ENCODE peak calls at places on chromosome 19, in four cellular contexts. Z, U, N and E are unnamed samples.

GRCh38 chr19:435707-436412 is 25.0 kb downstream of the SHC2 start:
- DNase-seq in N (no peak), U (no peak), Z (no peak), E (no peak)

GRCh38 chr19:11581740-11582139 is 4.3 kb upstream of the ACP5 start:
- DNase-seq in Z (no peak), N (no peak), U (no peak), E (no peak)

GRCh38 chr19:5698635-5699422 is 8.7 kb downstream of the RPL36 start:
- DNase-seq in U (no peak), N (no peak), Z (no peak), E (no peak)

GRCh38 chr19:49651029-49651825 is 9.2 kb downstream of the SCAF1 start:
- DNase-seq in U (no peak), N (no peak), Z (no peak), E (no peak)

GRCh38 chr19:39946532-39946931 is 12.1 kb upstream of the FCGBP start:
- DNase-seq in Z (peak), N (no peak), U (no peak), E (no peak)

GRCh38 chr19:38266981-38267597 is 2.7 kb downstream of the SPINT2 start:
- DNase-seq in U (no peak), Z (peak), N (no peak), E (no peak)

GRCh38 chr19:48961673-48962028 is 3.5 kb upstream of the FTL start:
- DNase-seq in N (no peak), Z (no peak), U (no peak), E (no peak)

GRCh38 chr19:54168174-54168917 is 4.6 kb downstream of the TMC4 start:
- DNase-seq in N (peak), Z (peak), U (peak), E (peak)

GRCh38 chr19:6181119-6181518 is 45.7 kb downstream of the ACSBG2 start:
- DNase-seq in Z (no peak), N (no peak), U (no peak), E (no peak)

GRCh38 chr19:8453616-8454015 is 8.8 kb downstream of the HNRNPM start:
- DNase-seq in U (no peak), N (no peak), Z (no peak), E (no peak)

GRCh38 chr19:41328157-41328817 is 18.3 kb downstream of the CCDC97 start:
- DNase-seq in N (no peak), U (no peak), Z (peak), E (no peak)

GRCh38 chr19:45468803-45469131 is 971 bp downstream of the FOSB start:
- DNase-seq in Z (no peak), U (no peak), N (no peak), E (no peak)

GRCh38 chr19:19668230-19669012 is at the start of gene ZNF101:
- DNase-seq in Z (peak), N (peak), U (peak), E (peak)

GRCh38 chr19:18068395-18068794 is 18.3 kb downstream of the IL12RB1 start:
- DNase-seq in U (no peak), N (no peak), Z (no peak), E (no peak)

GRCh38 chr19:48645652-48646191 is at the start of gene CA11:
- DNase-seq in N (no peak), Z (no peak), U (no peak), E (no peak)

GRCh38 chr19:374183-374885 is 29.7 kb upstream of the MIER2 start:
- DNase-seq in Z (peak), U (no peak), N (no peak), E (no peak)

GRCh38 chr19:3124630-3125029 is 11.2 kb upstream of the GNA15 start:
- DNase-seq in N (no peak), Z (no peak), U (no peak), E (no peak)

GRCh38 chr19:36488816-36489138 is 584 bp downstream of the ZNF566 start:
- DNase-seq in Z (no peak), U (peak), N (no peak), E (no peak)

GRCh38 chr19:6800991-6801396 is 28.5 kb downstream of the VAV1 start:
- DNase-seq in N (no peak), Z (peak), U (no peak), E (no peak)